ENCODE peak calls at places on chromosomes 7 and 10, in four cellular contexts. C is heart right ventricle, L is mesothelial cell of epicardium, V is MCF 10A. S is an unnamed sample.

GRCh38 chr7:81676813-81677212 is 93.0 kb downstream of the HGF start:
- DNase-seq in V (peak), L (no peak), C (no peak), S (no peak)

GRCh38 chr7:68684246-68684850 is 913.9 kb upstream of the AUTS2 start:
- DNase-seq in L (no peak), V (no peak), C (no peak), S (no peak)

GRCh38 chr7:145915679-145916078 is 200.9 kb upstream of the CNTNAP2 start:
- DNase-seq in L (no peak), V (no peak), C (no peak), S (no peak)

GRCh38 chr10:72229261-72230251 is 13.5 kb upstream of the ASCC1 start:
- DNase-seq in L (no peak), V (peak), C (no peak), S (peak)

GRCh38 chr7:35828817-35829216 is 28.0 kb downstream of the SEPTIN7 start:
- DNase-seq in L (no peak), V (peak), C (no peak), S (no peak)

GRCh38 chr10:124515244-124515970 is 53.8 kb downstream of the LHPP start:
- DNase-seq in C (no peak), V (no peak), L (no peak), S (no peak)

GRCh38 chr10:124962421-124962820 is 20.5 kb downstream of the ZRANB1 start:
- DNase-seq in V (no peak), L (no peak), C (no peak), S (no peak)

GRCh38 chr10:91345716-91346115 is 64.4 kb upstream of the HECTD2 start:
- DNase-seq in L (no peak), V (no peak), C (no peak), S (no peak)

GRCh38 chr7:30329706-30330105 is 45.3 kb downstream of the ZNRF2 start:
- DNase-seq in C (no peak), L (no peak), V (no peak), S (no peak)

GRCh38 chr10:114900658-114901057 is 37.3 kb upstream of the TRUB1 start:
- DNase-seq in V (no peak), L (no peak), C (no peak), S (no peak)

GRCh38 chr7:150428671-150429451 is 21.6 kb upstream of the GIMAP8 start:
- DNase-seq in L (no peak), C (no peak), V (peak), S (no peak)

GRCh38 chr7:20201380-20201779 is 15.8 kb downstream of the MACC1 start:
- DNase-seq in L (no peak), C (no peak), V (no peak), S (no peak)

GRCh38 chr10:77165445-77166316 is 471.9 kb downstream of the KCNMA1 start:
- DNase-seq in V (peak), L (no peak), C (peak), S (peak)

GRCh38 chr10:77411805-77412204 is 225.8 kb downstream of the KCNMA1 start:
- DNase-seq in C (no peak), V (no peak), L (no peak), S (no peak)

GRCh38 chr7:50953303-50953702 is 170.6 kb upstream of the GRB10 start:
- DNase-seq in C (no peak), V (peak), L (no peak), S (no peak)

GRCh38 chr7:138756591-138757222 is 41.1 kb upstream of the TMEM213 start:
- DNase-seq in V (peak), C (no peak), L (no peak), S (no peak)

GRCh38 chr10:58642283-58642682 is 129.6 kb downstream of the BICC1 start:
- DNase-seq in C (no peak), V (peak), L (no peak), S (no peak)

GRCh38 chr10:58643029-58643428 is 130.4 kb downstream of the BICC1 start:
- DNase-seq in L (no peak), V (no peak), C (no peak), S (no peak)

GRCh38 chr10:58638406-58638805 is 125.7 kb downstream of the BICC1 start:
- DNase-seq in V (no peak), L (no peak), C (no peak), S (no peak)

GRCh38 chr10:58641708-58642107 is 129.0 kb downstream of the BICC1 start:
- DNase-seq in V (peak), C (no peak), L (no peak), S (no peak)

GRCh38 chr10:58641095-58641531 is 128.4 kb downstream of the BICC1 start:
- DNase-seq in V (peak), C (no peak), L (no peak), S (no peak)
- TF ChIP-seq CTCF in V (peak), C (peak), L (no peak), S (no peak)

GRCh38 chr7:45176886-45177731 is 19.5 kb downstream of the RAMP3 start:
- DNase-seq in L (no peak), C (no peak), V (no peak), S (peak)

GRCh38 chr7:45177801-45178200 is 20.2 kb downstream of the RAMP3 start:
- DNase-seq in V (no peak), L (no peak), C (no peak), S (no peak)

GRCh38 chr7:45179666-45180065 is 22.1 kb downstream of the RAMP3 start:
- DNase-seq in V (no peak), C (no peak), L (no peak), S (no peak)

GRCh38 chr7:45180084-45180986 is 22.7 kb downstream of the RAMP3 start:
- DNase-seq in V (no peak), L (no peak), C (no peak), S (no peak)

DNA sequence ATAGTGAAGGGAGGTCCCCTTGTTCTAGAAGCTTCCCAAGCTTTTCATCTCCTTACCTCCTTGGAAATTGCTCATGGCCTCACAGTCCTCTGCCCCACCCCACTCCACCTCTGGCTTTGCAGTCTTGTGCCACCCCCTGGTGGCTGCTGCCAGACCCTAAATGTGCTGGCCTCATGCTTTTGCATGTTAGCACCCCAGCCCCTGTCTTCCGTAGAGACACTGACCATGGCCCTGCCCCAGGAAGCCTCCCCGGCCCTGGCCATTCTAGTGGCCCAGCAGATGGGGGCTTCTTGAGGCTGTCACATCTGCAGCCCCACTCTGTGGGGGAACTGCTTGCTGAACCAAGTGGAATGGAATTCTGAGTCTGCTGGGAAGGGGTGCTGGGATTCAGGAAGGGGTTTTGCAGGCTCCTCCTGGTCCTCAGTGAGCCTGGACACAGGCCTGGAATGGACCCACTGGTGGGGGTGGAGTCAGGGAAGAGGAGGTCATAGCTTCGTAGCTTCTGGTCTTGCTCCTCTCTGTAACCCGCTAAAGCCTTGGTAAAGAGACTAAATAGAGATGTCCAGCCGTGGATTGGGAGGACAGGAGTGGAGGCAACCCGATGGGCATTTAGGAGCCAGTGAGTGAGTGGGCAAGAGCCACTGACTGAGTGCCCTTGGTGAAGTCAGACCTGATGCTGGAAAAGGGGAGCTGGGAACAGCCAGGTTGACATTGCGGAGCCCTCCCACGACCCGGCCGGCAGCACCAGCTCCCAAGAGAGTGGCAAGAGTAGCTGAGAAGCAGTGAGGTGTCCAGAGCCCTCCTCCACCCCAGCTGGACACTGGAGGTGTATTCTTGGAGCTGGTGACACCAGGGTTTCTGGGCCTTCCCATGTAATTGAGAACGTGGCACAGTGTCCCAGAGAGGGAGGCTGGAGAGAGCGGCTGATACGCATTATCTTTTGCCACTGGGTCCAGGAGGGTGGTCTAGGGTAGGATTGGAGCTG is 20.9 kb downstream of the RAMP3 start:
- DNase-seq in C (no peak), L (no peak), V (peak), S (peak)
- TF ChIP-seq CTCF in C (no peak), L (no peak), V (no peak), S (no peak)

GRCh38 chr7:116582164-116582732 is 57.4 kb downstream of the CAV1 start:
- DNase-seq in V (peak), L (no peak), C (no peak), S (no peak)
- TF ChIP-seq CTCF in V (no peak), L (no peak), C (peak), S (peak)

DNA sequence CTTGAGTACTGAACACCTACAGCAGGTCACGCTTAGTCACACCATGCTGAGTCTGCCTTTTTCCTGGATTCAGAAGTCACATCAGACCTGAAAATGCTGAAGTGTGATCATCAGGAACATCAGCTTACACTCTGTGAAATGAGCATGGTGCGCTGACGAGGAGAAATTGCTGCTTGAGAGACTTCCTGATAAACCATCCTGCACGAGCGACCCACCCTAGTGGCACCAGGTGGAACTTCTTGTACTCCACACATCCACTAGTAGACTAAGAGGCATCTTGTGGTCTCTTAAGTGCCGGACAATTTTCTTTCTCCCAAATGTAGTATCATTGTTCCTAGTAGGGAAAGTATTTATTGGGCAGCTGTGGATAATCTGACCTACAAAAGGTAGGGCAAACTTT is 51.8 kb upstream of the MRLN start:
- DNase-seq in L (no peak), V (peak), C (no peak), S (peak)
- TF ChIP-seq CTCF in L (peak), V (peak), C (peak), S (peak)

DNA sequence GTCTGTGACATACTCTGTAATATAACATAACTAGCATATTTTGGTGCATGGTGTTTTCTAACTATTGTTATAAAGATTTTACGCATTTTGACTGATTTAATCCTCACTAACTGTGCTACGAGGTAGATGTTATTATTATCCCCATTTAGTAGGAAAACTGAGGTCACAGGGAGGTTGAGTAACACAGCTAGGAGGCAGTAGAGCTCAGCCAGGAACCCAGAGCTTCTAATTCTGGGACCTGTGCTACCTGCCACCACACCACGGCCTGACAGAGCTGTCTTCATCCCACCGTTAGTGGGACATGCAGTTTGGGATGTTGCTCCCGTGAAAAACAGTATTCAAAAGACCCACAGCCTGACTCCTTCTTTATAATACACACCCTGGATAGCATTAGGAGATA is 962.5 kb downstream of the CNTNAP2 start:
- DNase-seq in L (no peak), C (no peak), V (no peak), S (no peak)
- TF ChIP-seq CTCF in L (no peak), C (no peak), V (no peak), S (no peak)

GRCh38 chr10:52950578-52950977 is 178.0 kb upstream of the MBL2 start:
- DNase-seq in C (no peak), V (no peak), L (no peak), S (no peak)

GRCh38 chr10:52954407-52954806 is 181.8 kb upstream of the MBL2 start:
- DNase-seq in L (no peak), V (no peak), C (no peak), S (no peak)

GRCh38 chr10:52952391-52953079 is 180.0 kb upstream of the MBL2 start:
- DNase-seq in V (no peak), L (no peak), C (no peak), S (no peak)

GRCh38 chr10:52949899-52950298 is 177.3 kb upstream of the MBL2 start:
- DNase-seq in V (no peak), C (no peak), L (no peak), S (no peak)

GRCh38 chr10:52951819-52952218 is 179.2 kb upstream of the MBL2 start:
- DNase-seq in C (peak), V (peak), L (no peak), S (no peak)
- TF ChIP-seq CTCF in C (no peak), V (peak), L (peak), S (no peak)

GRCh38 chr10:50788951-50789904 is 49.5 kb downstream of the ASAH2B start:
- DNase-seq in L (no peak), V (peak), C (no peak), S (no peak)
- TF ChIP-seq CTCF in L (no peak), V (peak), C (peak), S (no peak)

S was measured in gastrocnemius medialis.